ENCODE peak calls at places on chromosomes 4 and X, in ten cellular contexts. Q, K, A, I, R, T, O, B, Z and W are unnamed samples.
A peak's percentile ranks its signal among the peaks of the same experiment; 100 is the strongest.

GRCh38 chrX:136954930-136955329 is 74.4 kb upstream of the RBMX start:
- DNase-seq in I (peak; percentile 44), A (peak; percentile 62), R (no peak), O (peak; percentile 23), T (no peak), Q (no peak), Z (no peak), K (peak; percentile 55), B (peak; percentile 7), W (no peak)

GRCh38 chr4:79913581-79913980 is 159.4 kb downstream of the ANTXR2 start:
- DNase-seq in O (peak; percentile 2), K (peak; percentile 56), Z (no peak), B (peak; percentile 17), I (peak; percentile 80), T (no peak), Q (no peak), R (no peak), A (peak; percentile 57), W (no peak)

GRCh38 chr4:79923290-79923689 is 149.7 kb downstream of the ANTXR2 start:
- DNase-seq in I (no peak), O (no peak), K (no peak), A (no peak), Z (no peak), B (no peak), Q (no peak), R (no peak), T (no peak), W (no peak)

GRCh38 chrX:46444011-46444410 is 101.2 kb downstream of the ZNF674 start:
- DNase-seq in A (peak; percentile 73), I (peak; percentile 87), Q (no peak), O (no peak), R (no peak), B (peak; percentile 73), T (no peak), K (peak; percentile 72), Z (no peak), W (no peak)

GRCh38 chr4:33067221-33067620 is 2347.1 kb downstream of the PCDH7 start:
- DNase-seq in I (no peak), A (no peak), O (no peak), K (no peak), R (no peak), T (no peak), Q (no peak), Z (no peak), B (no peak), W (no peak)

GRCh38 chr4:83599183-83599582 is 63.3 kb downstream of the GPAT3 start:
- DNase-seq in O (peak; percentile 31), A (peak; percentile 68), Z (no peak), R (no peak), T (no peak), K (peak; percentile 58), I (peak; percentile 49), B (no peak), Q (no peak), W (no peak)

GRCh38 chr4:184695178-184695896 is 38.6 kb downstream of the CENPU start:
- DNase-seq in K (peak; percentile 17), T (no peak), A (no peak), I (no peak), B (no peak), R (no peak), O (no peak), Q (no peak), Z (no peak), W (no peak)

GRCh38 chr4:152462047-152462446 is 73.8 kb downstream of the FBXW7 start:
- DNase-seq in Q (no peak), T (no peak), A (no peak), Z (no peak), B (no peak), I (no peak), R (no peak), O (peak; percentile 44), K (peak; percentile 15), W (no peak)

GRCh38 chrX:14873676-14874049 is 442 bp downstream of the MOSPD2 start:
- DNase-seq in Z (no peak), R (no peak), B (no peak), K (no peak), T (no peak), I (peak; percentile 1), O (no peak), Q (no peak), A (peak; percentile 1), W (no peak)

GRCh38 chrX:40299028-40299479 is 201.3 kb upstream of the BCOR start:
- DNase-seq in T (no peak), R (no peak), Q (no peak), K (peak; percentile 39), B (no peak), A (peak; percentile 4), Z (peak; percentile 20), I (no peak), O (no peak), W (no peak)

GRCh38 chrX:13373807-13374187 is 53.9 kb upstream of the ATXN3L start:
- DNase-seq in B (peak; percentile 65), Q (no peak), A (peak; percentile 82), Z (no peak), O (no peak), I (peak; percentile 79), R (no peak), K (peak; percentile 85), T (no peak), W (no peak)

GRCh38 chrX:150544222-150544787 is 24.1 kb upstream of the MTM1 start:
- DNase-seq in R (peak; percentile 25), I (no peak), A (no peak), K (peak; percentile 17), T (no peak), B (no peak), O (peak; percentile 29), Z (no peak), Q (no peak), W (peak; percentile 57)

GRCh38 chrX:18415386-18415785 is 10.0 kb upstream of the CDKL5 start:
- DNase-seq in I (no peak), B (no peak), K (peak; percentile 2), A (peak; percentile 22), O (no peak), T (no peak), R (no peak), Z (no peak), Q (no peak), W (no peak)

GRCh38 chr4:152073738-152074137 is 312.9 kb upstream of the GATB start:
- DNase-seq in A (peak; percentile 11), B (no peak), K (peak; percentile 33), Q (no peak), R (no peak), I (peak; percentile 7), T (no peak), O (no peak), Z (no peak), W (no peak)

GRCh38 chrX:104854188-104854587 is 288.2 kb downstream of the IL1RAPL2 start:
- DNase-seq in Q (no peak), R (no peak), O (no peak), Z (no peak), T (no peak), I (peak; percentile 67), B (no peak), A (no peak), K (no peak), W (no peak)